ENCODE peak calls at places on chromosomes 1 and 21, in six cellular contexts. F, X, V, B, K and N are unnamed samples.

GRCh38 chr1:6209661-6210605 is 4.0 kb downstream of the RNF207 start:
- ATAC-seq in F (no peak), B (no peak), V (no peak), X (no peak), K (no peak), N (no peak)

GRCh38 chr1:7760245-7760644 is 10.9 kb upstream of the VAMP3 start:
- ATAC-seq in B (no peak), F (no peak), V (no peak), X (no peak), K (no peak), N (no peak)

GRCh38 chr1:100506221-100506620 is 31.7 kb upstream of the GPR88 start:
- ATAC-seq in K (no peak), X (no peak), F (no peak), B (no peak), V (no peak), N (no peak)

GRCh38 chr21:38669186-38669585 is 136.5 kb upstream of the ETS2 start:
- ATAC-seq in X (no peak), B (no peak), K (peak), F (no peak), V (no peak), N (no peak)

GRCh38 chr1:46399307-46399706 is 5.2 kb downstream of the FAAH start:
- ATAC-seq in B (no peak), F (no peak), K (no peak), V (no peak), X (no peak), N (no peak)

GRCh38 chr21:46500224-46500861 is 41.7 kb downstream of the DIP2A start:
- ATAC-seq in F (no peak), K (peak), V (peak), B (no peak), X (peak), N (peak)

GRCh38 chr1:183116416-183116815 is 69.6 kb upstream of the LAMC2 start:
- ATAC-seq in K (no peak), X (no peak), V (no peak), B (no peak), F (no peak), N (no peak)

GRCh38 chr1:207970329-207971038 is 59.6 kb upstream of the CD34 start:
- ATAC-seq in B (no peak), K (no peak), F (no peak), X (no peak), V (no peak), N (no peak)

GRCh38 chr1:91895832-91896556 is 10.0 kb upstream of the TGFBR3 start:
- ATAC-seq in V (no peak), K (no peak), F (no peak), B (no peak), X (peak), N (peak)